ENCODE peak calls at places on chromosome 15, in four cellular contexts. Z is ascending aorta, B is heart left ventricle, V is GM12892. Y is an unnamed sample.

GRCh38 chr15:48384616-48385015 is 53.4 kb downstream of the DUT start:
- DNase-seq in Z (no peak), V (no peak), B (no peak), Y (no peak)

GRCh38 chr15:61159901-61160300 is 69.2 kb downstream of the RORA start:
- DNase-seq in V (no peak), B (no peak), Z (no peak), Y (no peak)

GRCh38 chr15:75138016-75138999 is 63.4 kb upstream of the C15orf39 start:
- DNase-seq in B (no peak), Z (no peak), V (no peak), Y (no peak)

GRCh38 chr15:45594835-45595530 is 7.8 kb downstream of the BLOC1S6 start:
- DNase-seq in Z (no peak), B (no peak), V (no peak), Y (no peak)

GRCh38 chr15:56342653-56343052 is 22.6 kb upstream of the TEX9 start:
- DNase-seq in Z (no peak), V (no peak), B (no peak), Y (no peak)

GRCh38 chr15:58437531-58438105 is 5.8 kb downstream of the LIPC start:
- DNase-seq in V (no peak), Z (no peak), B (no peak), Y (no peak)

GRCh38 chr15:71203573-71204444 is 88.5 kb downstream of the THSD4 start:
- DNase-seq in Z (no peak), V (no peak), B (no peak), Y (no peak)

GRCh38 chr15:52098328-52098727 is 14.2 kb downstream of the BCL2L10 start:
- DNase-seq in B (no peak), V (no peak), Z (no peak), Y (no peak)

GRCh38 chr15:89002281-89002761 is 85.9 kb upstream of the ABHD2 start:
- DNase-seq in B (no peak), V (no peak), Z (no peak), Y (no peak)

GRCh38 chr15:27757050-27757449 is 342.1 kb downstream of the OCA2 start:
- DNase-seq in B (no peak), Z (no peak), V (no peak), Y (no peak)

GRCh38 chr15:63331456-63331855 is 50.2 kb downstream of the CA12 start:
- DNase-seq in Z (no peak), V (no peak), B (no peak), Y (no peak)

GRCh38 chr15:90607361-90607760 is 77.6 kb downstream of the CRTC3 start:
- DNase-seq in Z (no peak), V (no peak), B (no peak), Y (no peak)

GRCh38 chr15:86061581-86061980 is 18.1 kb upstream of the AGBL1 start:
- DNase-seq in Z (no peak), B (no peak), V (no peak), Y (no peak)

GRCh38 chr15:98548172-98548971 is 100.0 kb upstream of the IGF1R start:
- DNase-seq in B (peak), Z (peak), V (no peak), Y (peak)

GRCh38 chr15:98983333-98983732 is 24.3 kb downstream of the PGPEP1L start:
- DNase-seq in Z (no peak), V (no peak), B (no peak), Y (peak)

GRCh38 chr15:95826831-95827230 is 503.7 kb upstream of the NR2F2 start:
- DNase-seq in V (no peak), Z (no peak), B (no peak), Y (no peak)

GRCh38 chr15:33852094-33852493 is 116.2 kb upstream of the CHRM5 start:
- DNase-seq in Z (no peak), B (no peak), V (no peak), Y (no peak)

GRCh38 chr15:89662893-89663673 is 7.8 kb upstream of the KIF7 start:
- DNase-seq in B (peak), V (no peak), Z (no peak), Y (peak)

GRCh38 chr15:42085236-42085605 is 9.1 kb downstream of the PLA2G4D start:
- DNase-seq in V (no peak), B (no peak), Z (no peak), Y (no peak)

GRCh38 chr15:75131269-75131643 is 70.4 kb upstream of the C15orf39 start:
- DNase-seq in Z (no peak), B (no peak), V (no peak), Y (no peak)

GRCh38 chr15:48989175-48989574 is 25.5 kb upstream of the SHC4 start:
- DNase-seq in B (no peak), Z (no peak), V (no peak), Y (no peak)

GRCh38 chr15:74543583-74543982 is 2.6 kb downstream of the ARID3B start:
- DNase-seq in B (no peak), Z (no peak), V (no peak), Y (no peak)

GRCh38 chr15:45409596-45409995 is 31.3 kb upstream of the GATM start:
- DNase-seq in V (no peak), Z (no peak), B (no peak), Y (no peak)

GRCh38 chr15:79874242-79874641 is 22.6 kb downstream of the MTHFS start:
- DNase-seq in V (no peak), Z (no peak), B (no peak), Y (peak)

GRCh38 chr15:42494998-42495360 is 455 bp upstream of the SNAP23 start:
- DNase-seq in B (no peak), V (no peak), Z (no peak), Y (peak)

Y was measured in mucosa of gallbladder.